ENCODE peak calls at places on chromosomes 12 and 14, in eight cellular contexts. A is colonic mucosa, Q is kidney, S is HCT116, G is endothelial cell of umbilical vein, U is GM12878, M is GM23248, Y is DND-41. V is an unnamed sample.

GRCh38 chr12:20142295-20142694 is 226.0 kb upstream of the PDE3A start:
- DNase-seq in A (no peak), Q (no peak), S (no peak), G (no peak), U (no peak), M (no peak), Y (no peak), V (peak; percentile 56)

GRCh38 chr14:70882771-70883492 is 24.3 kb upstream of the PCNX1 start:
- DNase-seq in A (no peak), Q (no peak), S (no peak), G (peak; percentile 70), U (peak; percentile 54), M (peak; percentile 81), Y (no peak), V (no peak)

GRCh38 chr12:114682920-114683708 is 861 bp downstream of the TBX3 start:
- DNase-seq in A (no peak), Q (peak; percentile 64), S (no peak), G (peak; percentile 17), U (no peak), M (peak; percentile 72), Y (no peak), V (peak; percentile 58)

GRCh38 chr12:57104292-57104910 is 6.8 kb downstream of the STAT6 start:
- DNase-seq in A (no peak), Q (no peak), S (no peak), G (no peak), U (no peak), M (no peak), Y (no peak), V (no peak)

GRCh38 chr12:125121095-125121494 is 55.9 kb downstream of the AACS start:
- DNase-seq in A (no peak), Q (no peak), S (no peak), G (no peak), U (no peak), M (no peak), Y (no peak), V (no peak)

GRCh38 chr14:34368971-34369665 is 92.9 kb downstream of the SPTSSA start:
- DNase-seq in A (no peak), Q (no peak), S (no peak), G (no peak), U (no peak), M (no peak), Y (no peak), V (no peak)

GRCh38 chr14:53542692-53543091 is 389.6 kb upstream of the DDHD1 start:
- DNase-seq in A (peak; percentile 29), Q (no peak), S (no peak), G (peak; percentile 99), U (no peak), M (no peak), Y (no peak), V (peak; percentile 27)

GRCh38 chr12:26791328-26791791 is 41.6 kb downstream of the ITPR2 start:
- DNase-seq in A (no peak), Q (no peak), S (no peak), G (no peak), U (peak; percentile 54), M (peak; percentile 32), Y (no peak), V (peak; percentile 41)

GRCh38 chr14:91244501-91244901 is at the start of gene GPR68:
- DNase-seq in A (peak; percentile 46), Q (peak; percentile 82), S (no peak), G (no peak), U (no peak), M (peak; percentile 92), Y (peak; percentile 87), V (peak; percentile 54)

GRCh38 chr12:52768479-52769200 is 8.5 kb downstream of the KRT76 start:
- DNase-seq in A (no peak), Q (no peak), S (no peak), G (no peak), U (no peak), M (no peak), Y (no peak), V (no peak)

GRCh38 chr12:63929426-63929825 is 84.9 kb downstream of the SRGAP1 start:
- DNase-seq in A (no peak), Q (no peak), S (no peak), G (no peak), U (no peak), M (peak; percentile 32), Y (no peak), V (no peak)

GRCh38 chr12:22034709-22035506 is 11.1 kb upstream of the CMAS start:
- DNase-seq in A (peak; percentile 32), Q (no peak), S (no peak), G (peak; percentile 47), U (no peak), M (peak; percentile 6), Y (no peak), V (no peak)

GRCh38 chr12:72095025-72095424 is 156.4 kb downstream of the TPH2 start:
- DNase-seq in A (no peak), Q (no peak), S (no peak), G (no peak), U (no peak), M (no peak), Y (no peak), V (no peak)

GRCh38 chr14:104295681-104296387 is 157.4 kb downstream of the KIF26A start:
- DNase-seq in A (no peak), Q (peak; percentile 53), S (no peak), G (no peak), U (no peak), M (no peak), Y (no peak), V (no peak)

GRCh38 chr12:111220363-111220762 is 148.5 kb downstream of the PHETA1 start:
- DNase-seq in A (no peak), Q (no peak), S (no peak), G (no peak), U (no peak), M (no peak), Y (no peak), V (no peak)

GRCh38 chr12:76784600-76785051 is 20.7 kb downstream of the ZDHHC17 start:
- DNase-seq in A (no peak), Q (no peak), S (no peak), G (no peak), U (no peak), M (peak; percentile 88), Y (no peak), V (peak; percentile 86)

GRCh38 chr14:65159281-65160062 is 57.2 kb upstream of the MAX start:
- DNase-seq in A (no peak), Q (no peak), S (no peak), G (no peak), U (peak; percentile 68), M (no peak), Y (no peak), V (no peak)

GRCh38 chr14:55271572-55272414 is 572 bp downstream of the FBXO34 start:
- DNase-seq in A (peak; percentile 80), Q (peak; percentile 88), S (peak; percentile 67), G (peak; percentile 79), U (no peak), M (peak; percentile 95), Y (peak; percentile 65), V (peak; percentile 94)

GRCh38 chr14:55274760-55275159 is 3.5 kb downstream of the FBXO34 start:
- DNase-seq in A (no peak), Q (no peak), S (no peak), G (no peak), U (no peak), M (peak; percentile 66), Y (no peak), V (peak; percentile 53)

GRCh38 chr14:55272415-55272786 is 1.2 kb downstream of the FBXO34 start:
- DNase-seq in A (no peak), Q (no peak), S (no peak), G (no peak), U (no peak), M (no peak), Y (no peak), V (no peak)

GRCh38 chr14:55272922-55273321 is 1.7 kb downstream of the FBXO34 start:
- DNase-seq in A (no peak), Q (no peak), S (no peak), G (peak; percentile 41), U (no peak), M (no peak), Y (no peak), V (no peak)

GRCh38 chr14:55274144-55274543 is 2.9 kb downstream of the FBXO34 start:
- DNase-seq in A (no peak), Q (no peak), S (no peak), G (no peak), U (no peak), M (no peak), Y (no peak), V (no peak)
- H3K4me1 ChIP-seq in A (peaks cover 13% of the 10 kb centered on the region), Q (peaks cover 9% of the 10 kb centered on the region), S (peaks cover 16% of the 10 kb centered on the region), G (peaks cover 36% of the 10 kb centered on the region), U (peaks cover 45% of the 10 kb centered on the region), M (peaks cover 22% of the 10 kb centered on the region), Y (peaks cover 53% of the 10 kb centered on the region), V (peaks cover 31% of the 10 kb centered on the region)

DNA sequence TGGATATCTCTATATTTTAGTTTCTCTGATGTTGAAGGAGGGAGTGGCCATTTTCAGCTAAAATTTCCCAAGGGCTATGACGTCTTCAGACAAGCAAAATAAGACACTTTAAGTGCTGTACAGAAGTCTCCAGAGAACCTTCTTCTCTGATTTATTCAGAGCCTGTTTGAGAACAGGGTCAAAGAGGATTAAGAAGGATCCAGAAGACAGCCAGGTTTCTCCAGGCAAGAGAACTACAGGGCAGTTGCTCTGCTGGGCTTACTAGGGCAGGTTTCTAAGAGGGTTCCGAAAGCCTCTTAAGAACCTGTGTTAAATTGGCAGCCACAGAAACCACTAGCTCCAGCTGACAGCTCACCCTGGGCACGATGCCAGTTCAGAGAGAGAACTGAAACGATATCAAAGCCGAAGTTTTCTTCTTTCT is 1.2 kb downstream of the MGP start:
- DNase-seq in A (peak; percentile 70), Q (peak; percentile 88), S (no peak), G (peak; percentile 84), U (peak; percentile 70), M (peak; percentile 87), Y (peak; percentile 92), V (peak; percentile 82)
- H3K9ac ChIP-seq in A (no peak overlapping the region), Q (peak overlapping the region; percentile 67), S (no peak overlapping the region), G (peak overlapping the region; percentile 66), U (no peak overlapping the region), M (peak overlapping the region; percentile 13), Y (peak overlapping the region; percentile 31), V (peak overlapping the region; percentile 72)

GRCh38 chr12:29781705-29782266 is 2.0 kb downstream of the TMTC1 start:
- DNase-seq in A (no peak), Q (no peak), S (no peak), G (no peak), U (no peak), M (no peak), Y (no peak), V (no peak)
- H3K4me3 ChIP-seq in A (no peak overlapping the region), Q (peak overlapping the region; percentile 77), S (no peak overlapping the region), G (peak overlapping the region; percentile 71), U (peak overlapping the region; percentile 1), M (peak overlapping the region; percentile 88), Y (no peak overlapping the region), V (peak overlapping the region; percentile 95)

DNA sequence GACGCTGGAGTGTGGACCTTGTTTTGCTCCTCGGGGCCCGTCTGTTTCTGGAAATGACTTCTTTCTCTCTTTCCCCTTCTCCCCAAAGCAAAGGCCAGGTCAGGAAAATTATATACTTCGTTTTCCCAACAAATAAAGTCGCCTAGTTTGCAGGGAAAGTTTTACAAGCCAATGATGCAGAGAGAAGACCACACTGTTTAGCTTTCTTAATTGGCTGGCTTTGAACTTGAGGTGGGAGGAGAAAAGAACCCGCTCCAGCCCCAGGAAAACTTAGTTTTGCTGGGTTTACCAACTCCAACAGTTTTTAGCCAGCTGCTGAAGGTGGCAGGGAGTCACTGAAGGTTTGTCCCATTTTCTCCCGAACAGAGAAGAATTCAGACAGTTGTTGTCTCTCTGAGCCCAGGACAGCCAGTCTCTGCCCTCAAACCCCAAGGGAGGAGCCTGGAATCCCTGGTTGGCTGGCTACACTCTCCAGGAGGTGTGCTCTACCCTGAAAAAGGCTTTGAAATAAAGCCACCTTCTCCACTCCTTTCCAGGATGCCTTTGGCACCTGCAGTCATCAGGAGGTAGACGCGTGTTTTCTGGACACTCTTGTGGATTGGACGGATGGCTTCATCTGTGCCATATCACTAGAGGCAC is 24.8 kb downstream of the BCL11B start:
- DNase-seq in A (no peak), Q (no peak), S (no peak), G (no peak), U (no peak), M (no peak), Y (no peak), V (no peak)
- H3K4me1 ChIP-seq in A (no peaks in the 10 kb centered on the region), Q (peaks cover 2% of the 10 kb centered on the region), S (peaks cover 18% of the 10 kb centered on the region), G (no peaks in the 10 kb centered on the region), U (no peaks in the 10 kb centered on the region), M (no peaks in the 10 kb centered on the region), Y (peaks cover 22% of the 10 kb centered on the region), V (no peaks in the 10 kb centered on the region)